ENCODE peak calls at places on chromosome 13, in eight cellular contexts. I is HepG2, Z is breast epithelium, T is IMR-90, H is prostate gland, J is heart left ventricle, P is tibial nerve, Y is uterus. G is an unnamed sample.

GRCh38 chr13:62375653-62376052 is 960.0 kb upstream of the PCDH20 start:
- DNase-seq in I (no peak), Z (no peak), T (no peak), H (no peak), J (no peak), P (no peak), Y (no peak), G (no peak)

GRCh38 chr13:74074723-74075122 is 59.5 kb downstream of the KLF12 start:
- DNase-seq in I (no peak), Z (no peak), T (peak; percentile 46), H (no peak), J (no peak), P (no peak), Y (no peak), G (no peak)

GRCh38 chr13:98173431-98173921 is 3.6 kb downstream of the RNF113B start:
- DNase-seq in I (peak; percentile 95), Z (no peak), T (peak; percentile 99), H (peak; percentile 29), J (peak; percentile 16), P (peak; percentile 10), Y (peak; percentile 42), G (no peak)

GRCh38 chr13:33483471-33483870 is 197.9 kb upstream of the STARD13 start:
- DNase-seq in I (no peak), Z (no peak), T (peak; percentile 28), H (no peak), J (no peak), P (no peak), Y (no peak), G (no peak)

GRCh38 chr13:66660013-66660804 is 569.9 kb downstream of the PCDH9 start:
- DNase-seq in I (no peak), Z (no peak), T (peak; percentile 75), H (no peak), J (no peak), P (no peak), Y (no peak), G (no peak)

GRCh38 chr13:66940113-66940512 is 290.0 kb downstream of the PCDH9 start:
- DNase-seq in I (no peak), Z (no peak), T (no peak), H (no peak), J (no peak), P (no peak), Y (no peak), G (no peak)

GRCh38 chr13:98978280-98978679 is 416 bp upstream of the DOCK9 start:
- DNase-seq in I (no peak), Z (no peak), T (peak; percentile 90), H (no peak), J (no peak), P (no peak), Y (no peak), G (no peak)

GRCh38 chr13:69761581-69761980 is 346.0 kb upstream of the ATXN8OS start:
- DNase-seq in I (no peak), Z (no peak), T (no peak), H (no peak), J (no peak), P (no peak), Y (no peak), G (no peak)

GRCh38 chr13:78121459-78122348 is 203.1 kb upstream of the EDNRB start:
- DNase-seq in I (peak; percentile 37), Z (no peak), T (peak; percentile 70), H (peak; percentile 35), J (peak; percentile 30), P (peak; percentile 42), Y (peak; percentile 44), G (peak; percentile 6)

GRCh38 chr13:99768986-99769385 is 202.6 kb downstream of the ZIC5 start:
- DNase-seq in I (no peak), Z (no peak), T (no peak), H (no peak), J (no peak), P (no peak), Y (no peak), G (no peak)

GRCh38 chr13:79749985-79750551 is 269.1 kb downstream of the NDFIP2 start:
- DNase-seq in I (no peak), Z (no peak), T (peak; percentile 97), H (peak; percentile 60), J (peak; percentile 57), P (peak; percentile 86), Y (peak; percentile 76), G (peak; percentile 82)

GRCh38 chr13:62613819-62614218 is 1198.2 kb upstream of the PCDH20 start:
- DNase-seq in I (no peak), Z (no peak), T (no peak), H (no peak), J (no peak), P (no peak), Y (no peak), G (no peak)

GRCh38 chr13:21053231-21053630 is 8.2 kb downstream of the LATS2 start:
- DNase-seq in I (no peak), Z (no peak), T (no peak), H (no peak), J (no peak), P (no peak), Y (no peak), G (no peak)
- H3K27ac ChIP-seq in I (no peak overlapping the region), Z (no peak overlapping the region), T (peak overlapping the region; percentile 5), H (no peak overlapping the region), J (no peak overlapping the region), P (no peak overlapping the region), Y (no peak overlapping the region), G (no peak overlapping the region)

DNA sequence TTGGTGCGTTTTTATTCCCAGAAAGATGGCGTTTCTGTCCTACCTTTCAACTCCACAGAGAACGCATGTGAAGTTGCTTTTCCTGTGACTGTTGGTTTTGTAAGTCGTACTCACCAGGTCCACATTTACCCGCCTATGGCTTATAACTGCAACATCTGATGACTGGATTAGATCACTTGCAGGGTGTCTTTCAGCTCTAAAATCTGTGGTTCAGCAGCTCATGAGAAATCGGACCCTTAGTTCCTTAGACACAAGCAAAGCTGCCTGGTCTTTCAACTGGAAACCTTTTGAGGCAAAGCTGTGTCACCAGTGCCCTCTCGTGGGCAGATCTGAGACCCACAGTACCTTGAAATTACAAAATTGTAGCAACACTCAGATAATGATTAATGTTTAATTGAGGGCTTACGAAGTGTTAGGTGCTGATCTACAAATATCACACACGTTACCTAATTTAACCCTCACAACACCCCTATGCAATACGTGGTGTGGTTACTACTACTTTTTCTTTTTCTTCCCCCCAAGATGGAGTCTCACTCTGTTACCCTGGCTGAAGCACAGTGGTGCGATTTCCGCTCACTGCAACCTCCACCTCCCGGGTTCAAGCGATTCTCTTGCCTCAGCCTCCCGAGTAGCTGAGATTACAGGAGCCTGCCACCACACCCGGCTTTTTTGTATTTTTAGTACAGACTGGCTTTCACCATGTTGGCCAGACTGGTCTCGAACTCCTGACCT is 65.4 kb downstream of the RUBCNL start:
- DNase-seq in I (peak; percentile 18), Z (no peak), T (peak; percentile 44), H (peak; percentile 36), J (peak; percentile 23), P (peak; percentile 61), Y (no peak), G (no peak)
- TF ChIP-seq CTCF in I (peak; percentile 77), Z (peak; percentile 21), T (peak; percentile 67), H (peak; percentile 53), J (peak; percentile 63), P (peak; percentile 69), Y (peak; percentile 48), G (peak; percentile 14)

GRCh38 chr13:48975101-48975925 is at the start of gene FNDC3A:
- DNase-seq in I (peak; percentile 47), Z (peak; percentile 72), T (peak; percentile 64), H (peak; percentile 39), J (peak; percentile 20), P (peak; percentile 27), Y (peak; percentile 49), G (no peak)

GRCh38 chr13:48977973-48978372 is 2.3 kb downstream of the FNDC3A start:
- DNase-seq in I (no peak), Z (no peak), T (peak; percentile 57), H (no peak), J (no peak), P (no peak), Y (no peak), G (no peak)

GRCh38 chr13:48975926-48976676 is 389 bp downstream of the FNDC3A start:
- DNase-seq in I (peak; percentile 67), Z (peak; percentile 69), T (peak; percentile 75), H (peak; percentile 81), J (peak; percentile 86), P (peak; percentile 63), Y (peak; percentile 85), G (peak; percentile 70)

GRCh38 chr13:48978942-48979601 is 3.4 kb downstream of the FNDC3A start:
- DNase-seq in I (no peak), Z (no peak), T (no peak), H (no peak), J (no peak), P (no peak), Y (no peak), G (no peak)

GRCh38 chr13:48976677-48977625 is 1.2 kb downstream of the FNDC3A start:
- DNase-seq in I (peak; percentile 73), Z (no peak), T (no peak), H (no peak), J (no peak), P (peak; percentile 38), Y (no peak), G (peak; percentile 44)
- TF ChIP-seq POLR2A in I (peak; percentile 75), Z (no peak), T (no peak), H (no peak), J (no peak), P (no peak), Y (no peak), G (no peak)

GRCh38 chr13:30863796-30864195 is 42.3 kb upstream of the MEDAG start:
- DNase-seq in I (no peak), Z (no peak), T (no peak), H (no peak), J (no peak), P (no peak), Y (no peak), G (no peak)

GRCh38 chr13:30864352-30865130 is 41.5 kb upstream of the MEDAG start:
- DNase-seq in I (no peak), Z (no peak), T (peak; percentile 98), H (no peak), J (no peak), P (no peak), Y (peak; percentile 44), G (no peak)

GRCh38 chr13:30863231-30863630 is 42.8 kb upstream of the MEDAG start:
- DNase-seq in I (no peak), Z (no peak), T (no peak), H (no peak), J (no peak), P (no peak), Y (no peak), G (no peak)

GRCh38 chr13:30866692-30867669 is 39.1 kb upstream of the MEDAG start:
- DNase-seq in I (no peak), Z (no peak), T (no peak), H (no peak), J (no peak), P (no peak), Y (no peak), G (no peak)

DNA sequence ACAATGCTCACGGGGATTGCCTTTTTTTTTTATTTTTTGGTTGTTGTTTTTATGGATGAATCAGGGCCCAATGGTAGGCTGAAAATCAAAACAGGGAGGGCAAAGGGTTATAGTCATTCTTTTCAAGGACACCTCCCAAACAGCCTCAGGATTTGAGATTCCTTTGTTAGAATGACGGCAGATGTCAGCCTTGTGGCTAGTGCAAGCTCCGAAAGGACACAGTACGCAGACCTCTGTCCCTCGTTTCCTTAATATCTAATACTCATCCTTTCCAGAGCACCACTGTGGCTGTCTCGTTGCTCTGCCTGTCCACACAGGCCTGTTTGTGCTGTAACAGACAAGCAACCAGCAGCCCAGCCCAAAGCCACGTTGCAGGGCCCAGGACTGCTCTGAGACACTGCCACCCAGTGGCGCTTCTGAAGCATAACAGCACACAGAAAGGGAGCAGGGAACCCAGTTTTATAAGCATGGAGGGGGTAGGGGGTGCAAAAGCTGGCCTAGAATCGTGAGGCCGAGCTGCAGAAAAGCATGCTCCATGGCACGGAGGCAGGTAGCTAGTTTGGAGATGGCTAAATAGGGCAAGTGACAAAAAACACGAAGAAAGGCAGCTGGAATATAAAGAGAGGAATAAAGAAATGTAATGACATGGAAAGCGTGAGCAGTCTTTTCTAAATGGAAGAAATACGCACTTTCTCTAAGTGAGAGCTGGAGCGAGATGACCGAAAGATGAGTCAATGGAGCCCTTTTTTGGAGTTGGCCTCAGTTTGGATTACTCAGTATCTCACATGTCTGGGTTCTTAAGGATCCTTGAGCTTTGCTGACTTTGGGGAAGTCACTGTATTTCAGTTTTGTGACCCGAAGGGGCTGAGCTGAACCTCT is 40.7 kb upstream of the MEDAG start:
- DNase-seq in I (peak; percentile 80), Z (peak; percentile 78), T (peak; percentile 96), H (peak; percentile 81), J (peak; percentile 78), P (peak; percentile 69), Y (peak; percentile 88), G (peak; percentile 71)
- H3K27ac ChIP-seq in I (peak overlapping the region; percentile 7), Z (peak overlapping the region; percentile 91), T (peak overlapping the region; percentile 92), H (peak overlapping the region; percentile 66), J (peak overlapping the region; percentile 82), P (peak overlapping the region; percentile 84), Y (peak overlapping the region; percentile 90), G (peak overlapping the region; percentile 49)